ENCODE peak calls at places on chromosomes 16 and 17, in six cellular contexts. I is AG04449, O is Caco-2, Z is MM.1S, H is WERI-Rb-1, D is astrocyte of the cerebellum. P is an unnamed sample.

GRCh38 chr16:57592591-57593003 is 35.8 kb upstream of the ADGRG1 start:
- DNase-seq in O (no peak), D (no peak), I (no peak), H (no peak), Z (peak; percentile 39), P (peak; percentile 64)

GRCh38 chr16:48899500-48899899 is 289.5 kb upstream of the N4BP1 start:
- DNase-seq in I (no peak), Z (no peak), H (no peak), O (no peak), D (no peak), P (no peak)

GRCh38 chr17:74780443-74781238 is 4.5 kb upstream of the NAT9 start:
- DNase-seq in H (peak; percentile 82), D (no peak), Z (peak; percentile 70), O (peak; percentile 75), I (no peak), P (peak; percentile 47)

GRCh38 chr17:48269209-48269608 is 160.8 kb downstream of the SKAP1 start:
- DNase-seq in H (no peak), D (no peak), I (no peak), O (no peak), Z (no peak), P (no peak)

GRCh38 chr17:67442787-67443624 is 65.9 kb downstream of the PITPNC1 start:
- DNase-seq in H (peak; percentile 33), Z (no peak), O (no peak), D (peak; percentile 63), I (no peak), P (no peak)

GRCh38 chr16:2512920-2513404 is 790 bp upstream of the ATP6V0C start:
- DNase-seq in D (no peak), O (no peak), H (peak; percentile 61), I (no peak), Z (peak; percentile 19), P (no peak)

GRCh38 chr16:50575743-50576142 is 27.5 kb downstream of the NKD1 start:
- DNase-seq in I (no peak), O (no peak), Z (no peak), D (no peak), H (no peak), P (no peak)

GRCh38 chr16:10362077-10362863 is 23.6 kb upstream of the ATF7IP2 start:
- DNase-seq in I (no peak), Z (no peak), H (no peak), D (no peak), O (peak; percentile 82), P (peak; percentile 48)

GRCh38 chr17:57485916-57486315 is 229.6 kb downstream of the MSI2 start:
- DNase-seq in D (no peak), I (no peak), H (no peak), O (no peak), Z (no peak), P (peak; percentile 30)

GRCh38 chr17:27403480-27404005 is 52.7 kb upstream of the KSR1 start:
- DNase-seq in D (no peak), Z (no peak), I (no peak), H (no peak), O (no peak), P (no peak)

GRCh38 chr17:41315814-41316430 is 412 bp upstream of the KRTAP17-1 start:
- DNase-seq in O (no peak), H (no peak), D (no peak), I (no peak), Z (no peak), P (no peak)

GRCh38 chr16:35725949-35726348 is 2266.5 kb downstream of the TP53TG3F start:
- DNase-seq in Z (no peak), I (no peak), H (no peak), O (no peak), D (no peak), P (no peak)

GRCh38 chr16:15041260-15042011 is 14.4 kb downstream of the NTAN1 start:
- DNase-seq in Z (no peak), D (no peak), O (no peak), I (no peak), H (peak; percentile 75), P (no peak)

GRCh38 chr16:87202346-87202745 is 114.8 kb downstream of the C16orf95 start:
- DNase-seq in D (no peak), H (no peak), Z (no peak), I (no peak), O (no peak), P (no peak)

GRCh38 chr17:2366747-2367494 is 29.6 kb downstream of the SGSM2 start:
- DNase-seq in O (no peak), D (no peak), I (no peak), Z (no peak), H (peak; percentile 84), P (no peak)

DNA sequence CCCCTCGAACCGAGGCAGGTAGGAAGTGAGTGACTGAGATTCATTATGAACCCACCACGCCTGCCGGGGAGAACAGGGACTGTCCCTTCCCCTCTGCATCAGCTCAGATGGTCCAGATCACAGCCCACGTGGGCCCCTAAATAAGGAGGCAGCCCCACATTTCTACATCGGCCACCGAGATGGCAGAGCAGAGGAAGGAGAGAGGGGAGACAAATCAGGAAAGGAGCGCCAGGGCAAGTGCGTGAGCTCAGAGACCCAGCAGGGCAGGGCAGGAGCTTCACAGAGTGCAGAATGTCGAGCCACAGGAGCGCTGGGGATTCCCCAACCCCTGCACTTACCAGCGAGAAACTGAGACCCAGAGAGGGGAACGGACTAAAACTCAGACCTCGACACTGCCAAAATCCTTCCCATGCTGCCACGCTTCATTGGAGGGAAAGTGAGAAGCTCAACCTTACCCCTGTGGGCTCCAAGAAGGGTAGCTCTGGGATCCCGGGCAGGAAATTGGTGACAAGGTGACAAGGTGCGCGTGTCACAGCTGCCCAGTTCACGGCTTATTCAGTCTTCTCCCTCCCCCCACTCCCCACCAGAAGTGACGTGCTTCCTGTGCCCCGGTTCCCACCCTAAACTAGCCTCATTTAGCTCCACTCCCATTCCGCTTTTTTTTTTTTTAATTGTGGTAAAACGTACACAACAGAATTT is at the start of gene ICAM2:
- DNase-seq in I (no peak), H (no peak), Z (peak; percentile 90), D (no peak), O (no peak), P (peak; percentile 96)
- H3K4me3 ChIP-seq in I (peak within 1 kb of the TSS; percentile 20), H (no peak within 1 kb of the TSS), Z (peak within 1 kb of the TSS; percentile 79), D (no peak within 1 kb of the TSS), O (peak within 1 kb of the TSS; percentile 4), P (peak within 1 kb of the TSS; percentile 87)

DNA sequence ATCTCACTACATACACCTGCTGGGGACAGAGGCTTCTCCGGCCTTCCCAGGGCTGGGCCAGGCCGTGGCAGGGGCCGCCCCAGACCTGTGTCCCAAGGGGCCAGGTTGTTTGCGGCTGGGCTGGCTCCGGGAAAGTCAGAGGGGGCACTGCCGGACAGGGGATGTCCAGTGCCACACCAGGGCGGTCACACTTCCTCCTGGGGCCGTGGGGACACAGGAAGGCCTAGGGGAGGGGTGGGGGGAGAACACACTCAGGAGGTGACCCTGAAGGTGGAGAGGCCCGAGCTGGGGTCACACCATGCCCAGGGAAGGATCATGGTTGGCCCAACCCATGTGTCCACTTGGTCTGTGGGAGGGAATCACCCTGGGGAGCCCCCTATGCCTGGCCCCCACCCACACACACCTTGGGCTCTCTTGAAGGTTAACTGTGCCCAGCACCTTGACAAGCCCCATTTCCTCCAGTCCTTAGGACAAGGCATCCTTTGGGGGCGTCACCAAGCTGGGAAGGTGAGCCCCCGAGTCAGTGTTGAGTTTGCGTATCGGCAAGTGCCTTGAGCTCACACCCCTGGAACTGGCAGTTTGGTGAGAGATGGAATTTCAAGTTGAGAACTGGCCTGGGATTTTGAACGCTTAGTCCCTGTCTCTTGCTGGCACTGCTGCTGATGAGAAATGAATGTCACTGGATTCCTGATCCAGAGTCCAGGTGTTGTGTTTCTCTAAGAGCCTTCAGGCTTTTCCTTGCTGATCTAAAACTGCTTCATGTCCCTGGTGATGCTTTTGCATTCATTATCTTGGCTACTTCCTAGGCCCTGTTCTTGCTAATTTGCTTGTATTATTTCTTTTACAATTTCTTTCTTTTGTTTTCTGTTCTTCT is 7.7 kb upstream of the ACTG1 start:
- DNase-seq in H (no peak), D (no peak), Z (no peak), O (no peak), I (no peak), P (peak; percentile 34)
- H3K4me3 ChIP-seq in H (peak overlapping the region; percentile 41), D (no peak overlapping the region), Z (peak overlapping the region; percentile 68), O (peak overlapping the region; percentile 74), I (no peak overlapping the region), P (peak overlapping the region; percentile 90)

GRCh38 chr17:40069751-40070643 is 7.2 kb downstream of the THRA start:
- DNase-seq in D (no peak), Z (no peak), H (peak; percentile 68), I (no peak), O (no peak), P (peak; percentile 53)
- H3K4me3 ChIP-seq in D (no peak overlapping the region), Z (no peak overlapping the region), H (no peak overlapping the region), I (no peak overlapping the region), O (no peak overlapping the region), P (no peak overlapping the region)

DNA sequence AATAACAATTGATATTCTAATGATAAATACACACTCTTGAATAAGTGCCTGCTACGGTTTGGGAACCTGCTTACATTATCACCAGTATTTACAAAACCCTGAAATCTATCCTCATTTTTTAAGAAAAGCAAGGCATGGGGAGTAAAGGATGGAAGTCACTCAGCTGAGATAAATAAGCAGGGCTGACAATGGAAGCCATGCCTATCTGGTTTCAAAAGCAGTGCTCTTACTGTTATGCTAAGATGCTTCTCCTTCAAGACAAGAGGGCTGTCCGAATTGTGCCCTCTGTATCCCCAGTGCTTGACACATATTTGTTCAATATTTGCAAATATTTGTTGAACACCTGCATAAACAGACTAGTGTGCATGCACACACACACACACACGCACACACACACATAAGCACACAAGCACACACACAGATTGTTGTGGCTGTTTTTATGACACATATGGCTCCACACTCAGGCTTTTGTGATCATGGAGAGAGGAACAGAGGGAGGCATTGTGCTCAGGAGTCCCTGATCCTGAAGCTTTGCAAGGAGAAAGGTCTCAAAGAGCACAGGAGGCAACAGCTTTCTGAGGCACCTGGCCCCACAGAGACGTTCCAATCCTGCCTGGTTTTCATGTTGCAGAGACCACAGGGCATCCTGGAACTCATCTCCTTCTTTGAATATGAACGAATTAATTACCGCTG is 401.5 kb upstream of the CDH11 start:
- DNase-seq in O (no peak), D (no peak), I (no peak), Z (no peak), H (no peak), P (no peak)
- H3K4me3 ChIP-seq in O (no peak overlapping the region), D (no peak overlapping the region), I (no peak overlapping the region), Z (no peak overlapping the region), H (no peak overlapping the region), P (no peak overlapping the region)

DNA sequence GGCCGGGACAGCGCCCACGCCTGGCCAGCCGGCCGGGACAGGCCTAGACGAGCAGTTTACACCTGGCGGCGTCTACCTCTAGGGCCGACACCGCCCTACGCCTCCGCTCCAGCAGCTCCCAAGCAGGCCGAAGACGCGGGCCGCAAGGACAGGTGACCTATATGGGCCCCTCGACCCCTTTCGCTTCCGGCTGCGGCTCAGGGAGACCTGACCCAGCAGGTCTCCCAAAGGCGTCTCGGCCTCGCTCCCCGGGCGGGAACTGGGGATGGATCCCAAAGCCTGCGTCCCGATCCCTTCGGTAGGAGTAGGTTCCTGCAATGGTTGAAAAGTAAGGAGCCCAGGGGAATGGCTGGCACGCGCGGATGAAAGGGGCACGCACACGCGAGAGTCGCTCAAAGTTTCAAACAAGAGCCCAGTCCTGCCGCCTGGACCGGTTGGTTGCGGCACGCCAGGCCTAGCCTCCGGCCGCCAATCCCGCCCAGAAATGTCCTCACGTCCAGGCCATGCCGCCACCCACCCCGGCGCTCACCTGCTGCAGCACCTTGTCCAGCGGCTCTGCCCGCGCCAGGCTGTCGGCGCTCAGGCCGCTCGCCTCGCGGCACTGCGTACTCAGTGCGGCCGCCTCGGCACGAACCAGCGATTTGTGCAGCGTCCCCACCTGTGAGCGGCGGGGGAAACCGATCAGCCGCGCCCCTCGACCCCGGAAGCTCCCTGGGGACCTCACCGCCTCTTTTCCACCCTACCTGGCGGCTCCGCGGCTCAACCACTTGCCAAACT is 634 bp downstream of the ESRP2 start:
- DNase-seq in O (peak; percentile 72), I (no peak), Z (no peak), D (no peak), H (no peak), P (no peak)
- H3K4me3 ChIP-seq in O (peak overlapping the region; percentile 79), I (no peak overlapping the region), Z (no peak overlapping the region), D (peak overlapping the region; percentile 10), H (no peak overlapping the region), P (no peak overlapping the region)

P was measured in GM12865.